ENCODE peak calls at places on chromosomes 1 and 21, in five cellular contexts. M, W, K, G and C are unnamed samples.

GRCh38 chr1:56808385-56808784 is 10.8 kb downstream of the FYB2 start:
- DNase-seq in W (no peak), G (no peak), K (no peak), M (no peak), C (no peak)

GRCh38 chr1:237018896-237019295 is 14.7 kb upstream of the MT1HL1 start:
- DNase-seq in W (no peak), K (no peak), G (no peak), M (no peak), C (no peak)

GRCh38 chr1:29563092-29563491 is 326.8 kb downstream of the PTPRU start:
- DNase-seq in W (no peak), M (no peak), G (no peak), K (no peak), C (no peak)

GRCh38 chr1:49240709-49241221 is 464.1 kb upstream of the BEND5 start:
- DNase-seq in K (no peak), G (no peak), W (no peak), M (no peak), C (no peak)

GRCh38 chr1:21935891-21936365 is 1.2 kb downstream of the HSPG2 start:
- DNase-seq in W (no peak), K (no peak), G (no peak), M (no peak), C (no peak)

GRCh38 chr1:54926955-54927354 is 40.0 kb upstream of the DHCR24 start:
- DNase-seq in W (no peak), K (no peak), M (no peak), G (no peak), C (no peak)

GRCh38 chr1:99599678-99600175 is 46.2 kb upstream of the PALMD start:
- DNase-seq in M (peak), W (no peak), G (no peak), K (no peak), C (peak)

GRCh38 chr1:5473268-5473667 is 519.0 kb downstream of the NPHP4 start:
- DNase-seq in W (no peak), M (no peak), G (no peak), K (no peak), C (no peak)

GRCh38 chr1:108570128-108570527 is 10.2 kb downstream of the EEIG2 start:
- DNase-seq in M (no peak), G (no peak), K (peak), W (no peak), C (peak)

GRCh38 chr1:244672961-244673695 is 20.2 kb downstream of the DESI2 start:
- DNase-seq in G (no peak), M (peak), W (no peak), K (peak), C (no peak)

GRCh38 chr1:241641748-241642592 is 1.8 kb upstream of the CHML start:
- DNase-seq in K (no peak), G (no peak), M (peak), W (no peak), C (peak)

DNA sequence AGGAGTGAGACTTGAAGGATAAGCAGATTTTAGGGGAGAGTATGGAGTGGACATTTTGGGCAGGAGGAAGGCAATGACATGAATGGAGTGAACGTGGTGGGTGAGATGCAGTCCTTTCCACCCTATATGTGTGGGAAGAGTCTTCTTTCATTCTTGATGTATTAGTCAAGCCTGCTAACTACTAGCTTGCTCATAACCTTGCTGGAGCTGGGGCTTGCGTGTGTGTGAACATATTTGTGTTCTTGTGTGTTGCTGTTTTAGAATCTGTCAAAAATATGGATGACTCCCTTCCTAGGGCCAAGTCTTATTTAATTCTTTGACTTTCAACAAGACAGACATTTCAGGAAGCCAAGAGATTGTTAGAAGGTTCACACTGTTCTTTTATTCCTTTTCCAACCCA is 132.7 kb downstream of the UCK2 start:
- DNase-seq in W (no peak), G (no peak), M (no peak), K (no peak), C (no peak)
- H3K27ac ChIP-seq in W (no peak), G (no peak), M (no peak), K (no peak), C (no peak)

GRCh38 chr21:22575165-22575584 is 1577.0 kb downstream of the NCAM2 start:
- DNase-seq in W (no peak), G (no peak), M (no peak), K (peak), C (peak)

DNA sequence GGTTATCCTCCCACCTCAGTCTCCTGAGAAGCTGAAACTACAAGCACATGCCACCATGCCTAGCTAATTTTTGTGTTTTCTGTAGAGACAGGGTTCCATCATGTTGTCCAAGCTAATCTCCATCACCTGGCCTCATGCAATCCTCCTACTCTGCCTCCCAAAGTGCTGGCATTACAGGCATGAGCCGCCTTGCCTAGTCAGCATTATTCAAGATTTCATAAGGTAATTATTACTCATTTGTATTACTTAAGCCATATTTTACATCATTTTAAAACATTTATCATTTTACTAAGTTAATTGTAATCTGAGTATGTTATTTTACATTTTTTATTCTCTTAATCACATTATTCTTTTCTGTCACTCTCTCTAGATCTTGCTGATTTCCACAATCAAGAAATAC is 1575.6 kb downstream of the NCAM2 start:
- DNase-seq in M (no peak), W (no peak), K (no peak), G (no peak), C (no peak)
- TF ChIP-seq CTCF in M (no peak), W (no peak), K (no peak), G (no peak), C (no peak)

DNA sequence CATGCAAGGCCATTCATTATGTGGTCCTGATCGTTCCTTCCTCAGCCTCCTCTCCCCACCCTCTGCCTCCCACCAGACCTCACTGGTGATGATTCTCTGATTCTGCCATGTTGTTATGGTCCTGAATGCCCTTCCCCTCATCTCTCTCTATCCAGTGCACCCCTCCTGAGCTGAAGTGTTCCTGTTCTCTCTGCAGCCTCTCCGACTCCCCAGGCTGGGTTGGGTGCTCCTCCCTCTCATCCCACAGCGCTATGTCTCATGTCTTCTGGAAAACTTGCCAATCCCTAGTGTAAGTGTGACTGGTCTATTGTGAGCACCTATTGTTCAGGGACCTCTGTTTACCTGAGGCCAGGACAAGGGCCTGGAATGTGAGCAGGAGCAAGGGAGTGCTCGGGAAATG is 11.1 kb upstream of the PEF1 start:
- DNase-seq in K (no peak), M (no peak), G (no peak), W (no peak), C (no peak)
- H3K27ac ChIP-seq in K (no peak), M (no peak), G (no peak), W (no peak), C (peak)

GRCh38 chr1:27886353-27886679 is 14.0 kb downstream of the THEMIS2 start:
- DNase-seq in M (no peak), W (no peak), G (no peak), K (no peak), C (no peak)

GRCh38 chr1:27889506-27889905 is 17.2 kb downstream of the THEMIS2 start:
- DNase-seq in M (no peak), K (no peak), W (no peak), G (no peak), C (no peak)

GRCh38 chr1:27886744-27887143 is 14.4 kb downstream of the THEMIS2 start:
- DNase-seq in W (no peak), G (no peak), M (no peak), K (no peak), C (no peak)

GRCh38 chr1:27887215-27888035 is 15.1 kb downstream of the THEMIS2 start:
- DNase-seq in W (no peak), G (no peak), M (no peak), K (no peak), C (no peak)

DNA sequence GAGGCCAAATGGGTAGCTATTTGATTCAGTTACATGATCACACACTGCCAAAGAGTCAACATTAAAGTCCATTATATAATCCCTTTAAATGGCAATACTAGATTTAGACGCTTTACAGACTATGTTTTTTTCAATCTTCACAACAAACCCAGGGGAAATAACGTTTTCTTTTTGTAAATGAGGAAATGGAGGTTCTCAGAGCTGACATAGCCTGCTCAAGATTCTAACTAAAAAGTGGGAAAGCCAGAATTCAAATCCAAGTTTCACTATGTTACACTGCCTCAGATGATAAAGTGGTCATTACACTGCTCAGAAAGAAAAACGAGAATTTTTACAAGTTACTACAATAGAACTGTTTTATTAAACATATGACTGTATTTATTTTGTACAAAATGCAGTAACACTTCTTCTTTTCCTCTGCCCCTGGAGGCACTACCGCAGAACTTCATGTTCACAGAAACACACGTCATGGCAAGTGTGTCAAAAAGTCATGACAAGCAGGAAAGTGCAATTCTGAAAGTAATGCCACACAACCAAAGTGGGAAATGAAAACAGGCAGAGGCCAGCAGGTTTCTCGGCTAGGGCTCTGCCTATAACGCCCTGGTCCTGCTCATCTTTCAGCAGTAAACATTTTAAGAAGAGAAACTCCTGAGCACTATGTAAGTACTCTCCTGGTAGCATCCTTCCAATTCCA is 19.0 kb downstream of the THEMIS2 start:
- DNase-seq in M (no peak), G (no peak), K (no peak), W (no peak), C (no peak)
- TF ChIP-seq CTCF in M (no peak), G (no peak), K (no peak), W (no peak), C (no peak)

DNA sequence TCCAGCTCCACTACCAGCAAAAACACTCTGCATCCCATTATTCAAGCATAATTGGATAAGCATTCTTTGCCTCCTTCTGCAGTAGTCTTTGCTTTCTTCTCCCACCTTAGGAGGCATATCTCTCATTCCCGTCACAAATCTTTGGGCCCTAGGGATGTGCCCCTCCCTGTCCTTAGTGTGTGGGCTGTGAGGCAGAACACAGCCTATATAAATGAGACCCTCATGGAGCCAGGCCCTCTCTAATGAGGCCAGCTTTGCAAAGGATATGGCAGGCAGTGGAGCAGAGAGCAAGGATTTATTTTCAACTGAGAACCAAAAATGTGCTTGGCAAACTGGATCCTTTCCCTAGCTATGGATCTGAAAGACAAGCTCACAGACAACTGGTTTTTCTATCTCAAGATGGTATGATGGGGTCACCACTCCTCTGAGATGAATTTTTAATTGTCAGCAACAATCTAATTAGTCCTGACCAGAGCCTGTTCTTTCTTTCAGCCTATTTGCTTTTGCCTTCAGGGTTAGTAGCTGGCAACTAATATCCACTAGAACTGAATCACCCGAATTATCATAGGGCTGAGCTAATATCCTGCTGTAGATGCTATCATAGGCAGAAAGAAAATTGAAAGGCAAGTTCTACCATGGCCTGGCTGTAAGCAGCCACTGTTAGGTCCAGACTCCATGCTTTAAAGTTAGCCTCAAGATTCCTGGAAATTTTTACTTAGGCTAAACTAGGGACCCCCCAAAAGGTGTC is 134.2 kb downstream of the SYT2 start:
- DNase-seq in M (no peak), G (no peak), W (no peak), K (no peak), C (no peak)
- H3K27ac ChIP-seq in M (peak), G (peak), W (peak), K (peak), C (peak)

DNA sequence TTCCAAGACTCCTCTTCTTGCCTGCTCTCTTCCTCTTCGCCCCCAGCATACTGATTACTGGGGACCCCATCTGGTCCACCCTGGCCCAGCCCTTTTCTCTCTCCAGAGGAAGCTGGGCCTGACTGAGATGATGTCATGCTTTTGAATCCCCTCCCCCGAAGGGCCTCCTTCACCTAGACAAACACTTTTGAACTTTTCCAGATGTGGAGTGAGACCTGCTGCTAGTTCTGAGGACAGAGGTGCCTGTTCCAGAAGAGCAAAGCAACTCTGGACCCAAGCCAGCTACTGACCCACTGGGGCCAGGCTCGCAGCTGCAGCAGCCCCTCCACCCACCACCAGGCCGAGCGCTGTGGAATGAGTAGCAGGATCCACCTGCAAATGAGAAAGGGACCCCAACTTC is 8.4 kb downstream of the CD34 start:
- DNase-seq in G (no peak), K (no peak), M (no peak), W (no peak), C (no peak)
- TF ChIP-seq CTCF in G (no peak), K (no peak), M (no peak), W (no peak), C (no peak)

GRCh38 chr1:10064416-10065343 is 31.9 kb downstream of the UBE4B start:
- DNase-seq in M (no peak), W (no peak), K (no peak), G (no peak), C (peak)
- H3K27ac ChIP-seq in M (peak), W (peak), K (peak), G (no peak), C (peak)

GRCh38 chr1:8864713-8865397 is 13.6 kb downstream of the ENO1 start:
- DNase-seq in G (no peak), M (no peak), K (no peak), W (no peak), C (no peak)

GRCh38 chr1:8863712-8864324 is 14.7 kb downstream of the ENO1 start:
- DNase-seq in W (no peak), M (no peak), K (no peak), G (no peak), C (no peak)

GRCh38 chr1:8863138-8863537 is 15.3 kb downstream of the ENO1 start:
- DNase-seq in K (no peak), M (no peak), W (no peak), G (no peak), C (no peak)

GRCh38 chr1:8860738-8861516 is 17.6 kb downstream of the ENO1 start:
- DNase-seq in M (no peak), K (no peak), W (no peak), G (no peak), C (no peak)

DNA sequence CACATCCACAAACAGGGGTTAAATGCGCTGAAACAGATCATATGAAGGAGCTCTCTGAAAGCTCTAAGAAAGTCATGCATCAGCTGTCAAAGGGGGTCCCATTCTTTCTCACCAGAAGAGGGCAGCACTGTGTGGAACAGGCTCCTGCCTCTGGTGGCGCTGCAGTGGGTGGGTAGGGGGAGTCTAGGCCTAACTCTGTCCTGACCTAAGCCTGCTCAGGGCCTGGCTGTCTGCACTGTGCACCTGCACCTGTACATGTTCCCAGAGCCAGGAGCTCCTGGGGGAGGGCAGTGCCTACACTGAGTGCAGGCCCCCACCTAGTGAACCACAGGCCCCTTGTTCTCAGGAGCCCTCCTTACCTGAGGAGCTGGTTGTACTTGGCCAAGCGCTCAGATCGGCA is 16.0 kb downstream of the ENO1 start:
- DNase-seq in W (no peak), M (no peak), K (no peak), G (no peak), C (no peak)
- TF ChIP-seq CTCF in W (peak), M (peak), K (peak), G (peak), C (peak)

DNA sequence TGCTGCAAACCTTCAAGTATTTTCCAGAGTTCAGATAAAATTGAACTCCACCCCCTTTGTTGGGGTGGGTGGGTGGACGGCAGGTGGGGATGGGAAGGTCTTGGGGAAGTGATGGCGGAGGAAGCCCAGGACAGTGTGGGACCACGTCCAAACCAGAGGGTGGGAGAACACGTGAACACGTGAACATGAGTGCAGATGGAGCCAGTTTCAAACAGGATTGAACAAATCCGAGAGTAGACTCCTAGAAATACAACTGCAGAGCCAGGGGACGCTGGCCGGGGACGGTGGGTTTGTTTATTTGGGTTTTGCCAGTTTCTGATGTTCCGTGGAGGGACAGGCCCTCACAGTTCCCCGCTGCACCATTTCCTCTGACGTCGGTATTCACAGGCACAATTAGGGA is 2.9 kb downstream of the KRTAP10-2 start:
- DNase-seq in K (no peak), G (no peak), M (no peak), W (no peak), C (no peak)
- H3K27ac ChIP-seq in K (peak), G (no peak), M (no peak), W (no peak), C (no peak)